ENCODE peak calls at places on chromosomes 4 and X, in ten cellular contexts. V is PC-3, D is endodermal cell, A is OCI-LY7, Y is mesendoderm, E is GM23248, J is heart right ventricle, G is fibroblast of lung, I is IMR-90, U is H9. L is an unnamed sample. For H3K4me1, the result is how much of the 10 kb centered on the place peaks cover.

GRCh38 chr4:75547647-75548387 is 8.0 kb upstream of the ODAPH start:
- DNase-seq in G (peak), J (peak), E (peak), I (peak), V (no peak), A (peak), D (no peak), U (no peak), Y (no peak), L (peak)

GRCh38 chrX:130393451-130394074 is 8.1 kb upstream of the GPR119 start:
- DNase-seq in J (peak), Y (peak), I (peak), E (peak), A (peak), U (peak), V (peak), D (peak), G (peak), L (peak)

GRCh38 chr4:146214238-146214637 is at the start of gene REELD1:
- DNase-seq in J (no peak), I (no peak), Y (no peak), U (no peak), G (no peak), E (no peak), V (no peak), D (no peak), A (no peak), L (no peak)

GRCh38 chr4:23324291-23324690 is 565.6 kb downstream of the PPARGC1A start:
- DNase-seq in V (peak), A (no peak), D (no peak), U (no peak), J (no peak), Y (peak), I (no peak), G (peak), E (no peak), L (no peak)

GRCh38 chr4:76950052-76950845 is 697 bp downstream of the SEPTIN11 start:
- DNase-seq in J (peak), G (peak), V (peak), E (peak), A (peak), I (no peak), Y (peak), D (peak), U (no peak), L (peak)

GRCh38 chr4:123017636-123018390 is 95.4 kb upstream of the NUDT6 start:
- DNase-seq in I (peak), A (no peak), D (no peak), J (no peak), Y (no peak), G (peak), V (peak), E (peak), U (no peak), L (no peak)

GRCh38 chrX:48971325-48972213 is at the start of gene KCND1:
- DNase-seq in I (peak), D (peak), V (no peak), G (peak), A (no peak), J (peak), E (peak), U (peak), Y (peak), L (peak)

GRCh38 chrX:120638619-120639018 is 8.8 kb upstream of the C1GALT1C1 start:
- DNase-seq in E (no peak), V (no peak), U (no peak), A (no peak), G (no peak), Y (no peak), J (no peak), I (no peak), D (no peak), L (no peak)

GRCh38 chr4:185203380-185204237 is at the start of gene CFAP97:
- DNase-seq in V (peak), J (peak), D (peak), A (peak), U (peak), E (peak), I (peak), G (peak), Y (peak), L (peak)

GRCh38 chrX:150663061-150663460 is 30.1 kb upstream of the MTMR1 start:
- DNase-seq in J (no peak), I (no peak), A (no peak), V (no peak), U (no peak), E (no peak), G (no peak), Y (no peak), D (no peak), L (no peak)

GRCh38 chr4:173051697-173052096 is 116.9 kb upstream of the GALNT7 start:
- DNase-seq in D (no peak), Y (peak), J (no peak), U (no peak), G (peak), I (peak), E (no peak), V (no peak), A (no peak), L (no peak)

GRCh38 chr4:87017580-87018061 is 82.8 kb downstream of the AFF1 start:
- DNase-seq in J (no peak), U (no peak), D (no peak), I (peak), Y (no peak), G (peak), V (no peak), A (no peak), E (peak), L (no peak)

GRCh38 chr4:81647388-81647787 is 175.7 kb upstream of the RASGEF1B start:
- DNase-seq in E (no peak), I (no peak), D (peak), Y (peak), V (no peak), U (peak), A (no peak), J (no peak), G (no peak), L (no peak)

GRCh38 chrX:41561045-41561444 is 113.9 kb downstream of the NYX start:
- DNase-seq in D (no peak), I (peak), A (peak), G (peak), E (peak), J (no peak), Y (peak), V (peak), U (no peak), L (peak)

GRCh38 chr4:38318737-38319455 is 345.1 kb upstream of the KLF3 start:
- DNase-seq in I (peak), Y (peak), A (peak), E (peak), G (peak), V (peak), J (peak), D (peak), U (peak), L (peak)

GRCh38 chr4:157270108-157270507 is 49.6 kb downstream of the GRIA2 start:
- DNase-seq in U (no peak), D (no peak), G (no peak), E (no peak), Y (no peak), J (no peak), V (no peak), I (no peak), A (no peak), L (no peak)

GRCh38 chrX:103640401-103641155 is 11.8 kb downstream of the TCEAL1 start:
- DNase-seq in D (no peak), U (no peak), A (no peak), E (peak), G (peak), I (peak), J (no peak), Y (no peak), V (peak), L (no peak)

GRCh38 chr4:78207951-78208350 is 150.8 kb downstream of the FRAS1 start:
- DNase-seq in U (no peak), Y (peak), A (no peak), J (no peak), E (no peak), D (no peak), I (no peak), G (no peak), V (no peak), L (no peak)

GRCh38 chr4:7761720-7762119 is 177.9 kb downstream of the AFAP1 start:
- DNase-seq in E (peak), J (peak), I (peak), U (peak), Y (peak), V (peak), D (peak), G (peak), A (peak), L (peak)

GRCh38 chrX:28498658-28499057 is 88.6 kb upstream of the IL1RAPL1 start:
- DNase-seq in D (peak), A (no peak), J (no peak), I (peak), Y (peak), V (peak), U (peak), E (no peak), G (peak), L (no peak)

GRCh38 chrX:7852166-7852565 is 9.2 kb downstream of the VCX start:
- DNase-seq in D (no peak), A (no peak), V (no peak), E (no peak), G (no peak), U (no peak), Y (peak), J (no peak), I (no peak), L (no peak)

GRCh38 chr4:59553063-59553738 is 1646.9 kb upstream of the ADGRL3 start:
- DNase-seq in U (no peak), V (peak), E (peak), G (no peak), J (no peak), Y (peak), D (no peak), A (peak), I (no peak), L (no peak)

GRCh38 chr4:99300934-99301333 is 10.1 kb upstream of the ADH1A start:
- DNase-seq in Y (no peak), A (no peak), J (peak), E (peak), V (peak), G (peak), U (no peak), D (no peak), I (peak), L (peak)

GRCh38 chr4:161949941-161950725 is 213.7 kb downstream of the FSTL5 start:
- DNase-seq in G (no peak), E (peak), D (no peak), J (no peak), U (no peak), I (peak), V (no peak), A (no peak), Y (no peak), L (no peak)

GRCh38 chr4:155599596-155599995 is 67.1 kb upstream of the GUCY1A1 start:
- DNase-seq in E (no peak), A (no peak), G (no peak), J (no peak), U (no peak), V (no peak), I (no peak), Y (no peak), D (no peak), L (no peak)

GRCh38 chr4:72714482-72715279 is 145.7 kb upstream of the ADAMTS3 start:
- DNase-seq in G (no peak), D (no peak), U (no peak), Y (no peak), A (no peak), V (no peak), J (no peak), E (no peak), I (no peak), L (no peak)

GRCh38 chr4:7979652-7979968 is 39.9 kb upstream of the AFAP1 start:
- DNase-seq in D (no peak), E (no peak), V (no peak), G (no peak), I (no peak), J (no peak), U (peak), Y (peak), A (no peak), L (no peak)

GRCh38 chr4:107888237-107888636 is 43.1 kb upstream of the CYP2U1 start:
- DNase-seq in A (peak), J (no peak), E (no peak), G (no peak), V (no peak), I (no peak), U (no peak), Y (peak), D (no peak), L (no peak)

GRCh38 chr4:103150677-103151076 is 47.5 kb downstream of the CENPE start:
- DNase-seq in A (no peak), I (peak), D (no peak), G (no peak), U (no peak), Y (no peak), V (peak), J (no peak), E (peak), L (no peak)

DNA sequence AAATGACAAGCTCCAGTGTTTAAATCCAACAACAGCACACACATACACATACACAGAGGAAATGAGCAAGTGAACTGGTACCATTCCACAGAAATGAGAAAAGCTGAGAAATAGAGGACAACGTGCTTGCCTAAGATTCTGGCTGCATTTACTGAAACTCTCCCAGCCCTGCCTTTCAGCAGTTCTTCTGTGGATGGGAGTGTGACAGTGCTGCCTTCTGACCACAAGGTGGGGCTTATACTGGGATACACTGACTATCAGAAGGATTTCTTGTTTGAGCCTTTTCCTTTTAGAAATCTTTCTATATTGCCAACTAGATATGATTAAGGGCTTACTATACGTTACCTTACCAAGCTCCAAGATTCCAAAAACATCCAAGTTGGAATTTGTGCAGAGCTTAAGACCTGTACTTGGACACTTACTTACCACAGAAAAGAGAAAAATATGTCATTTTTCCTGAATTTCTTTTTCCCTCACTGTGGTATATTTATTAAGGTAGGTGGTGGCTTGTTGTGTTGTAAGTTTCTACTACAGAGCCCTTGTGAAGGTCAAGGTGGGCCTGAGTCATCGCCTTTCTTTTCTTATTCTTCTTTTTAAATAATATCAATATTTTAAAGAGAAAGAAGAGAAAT is 10.7 kb upstream of the CXCL8 start:
- DNase-seq in D (peak), Y (peak), I (peak), J (peak), A (peak), E (peak), U (peak), G (peak), V (peak), L (no peak)
- H3K27ac ChIP-seq in D (no peak), Y (no peak), I (no peak), J (no peak), A (no peak), E (peak), U (no peak), G (no peak), V (peak), L (no peak)

GRCh38 chrX:12026481-12026880 is 111.8 kb upstream of the FRMPD4 start:
- DNase-seq in E (no peak), Y (no peak), A (no peak), I (no peak), J (no peak), D (no peak), V (no peak), G (no peak), U (no peak), L (no peak)
- H3K4me1 ChIP-seq in E (under half), Y (under half), A (under half), I (under half), J (under half), D (under half), V (under half), G (under half), U (under half), L (under half)

GRCh38 chr4:151314509-151314908 is 10.9 kb downstream of the SH3D19 start:
- DNase-seq in V (no peak), A (no peak), D (no peak), J (no peak), G (no peak), Y (peak), U (no peak), E (no peak), I (no peak), L (no peak)
- H3K27ac ChIP-seq in V (peak), A (no peak), D (no peak), J (peak), G (no peak), Y (no peak), U (no peak), E (no peak), I (no peak), L (no peak)

GRCh38 chr4:159179310-159179958 is 76.6 kb downstream of the RAPGEF2 start:
- DNase-seq in D (no peak), V (no peak), Y (no peak), G (no peak), E (no peak), A (no peak), J (no peak), I (no peak), U (no peak), L (no peak)
- H3K4me1 ChIP-seq in D (under half), V (under half), Y (under half), G (under half), E (under half), A (under half), J (half or more), I (under half), U (under half), L (under half)

GRCh38 chrX:123779908-123780396 is 47.1 kb upstream of the THOC2 start:
- DNase-seq in D (no peak), Y (peak), U (no peak), V (peak), J (no peak), A (no peak), I (no peak), E (no peak), G (no peak), L (no peak)
- H3K27ac ChIP-seq in D (peak), Y (no peak), U (no peak), V (peak), J (no peak), A (no peak), I (no peak), E (no peak), G (no peak), L (no peak)